ENCODE peak calls at places on chromosomes 11 and 22, in six cellular contexts. One of them, this sample, is unnamed. For H3K4me1 and H3K79me2, the result is how much of the 10 kb centered on the place peaks cover.

GRCh38 chr11:132126973-132127900 is 756.8 kb downstream of the NTM start:
- DNase-seq in DND-41: no peak
- DNase-seq in osteoblast: peak
- DNase-seq in neural progenitor cell: peak
- DNase-seq in HepG2: peak
- DNase-seq in hepatocyte: peak
- DNase-seq in this sample: peak

GRCh38 chr11:11370263-11371060 is 17.4 kb upstream of the CSNK2A3 start:
- DNase-seq in hepatocyte: no peak
- DNase-seq in DND-41: no peak
- DNase-seq in neural progenitor cell: no peak
- DNase-seq in osteoblast: no peak
- DNase-seq in HepG2: no peak
- DNase-seq in this sample: no peak

GRCh38 chr11:57069942-57070341 is 81.2 kb downstream of the OR5AK2 start:
- DNase-seq in hepatocyte: no peak
- DNase-seq in osteoblast: no peak
- DNase-seq in neural progenitor cell: no peak
- DNase-seq in DND-41: no peak
- DNase-seq in HepG2: no peak
- DNase-seq in this sample: no peak

GRCh38 chr11:119729581-119730346 is 764 bp upstream of the NECTIN1 start:
- DNase-seq in hepatocyte: peak
- DNase-seq in neural progenitor cell: peak
- DNase-seq in HepG2: no peak
- DNase-seq in DND-41: no peak
- DNase-seq in osteoblast: peak
- DNase-seq in this sample: peak

GRCh38 chr11:14357843-14358728 is 897 bp downstream of the RRAS2 start:
- DNase-seq in neural progenitor cell: peak
- DNase-seq in DND-41: peak
- DNase-seq in hepatocyte: peak
- DNase-seq in HepG2: peak
- DNase-seq in osteoblast: peak
- DNase-seq in this sample: peak

GRCh38 chr11:7688238-7688826 is 15.0 kb upstream of the CYB5R2 start:
- DNase-seq in osteoblast: no peak
- DNase-seq in HepG2: peak
- DNase-seq in hepatocyte: peak
- DNase-seq in DND-41: peak
- DNase-seq in neural progenitor cell: peak
- DNase-seq in this sample: no peak

GRCh38 chr11:107526197-107526596 is 39.3 kb downstream of the ALKBH8 start:
- DNase-seq in DND-41: no peak
- DNase-seq in hepatocyte: no peak
- DNase-seq in osteoblast: no peak
- DNase-seq in HepG2: no peak
- DNase-seq in neural progenitor cell: no peak
- DNase-seq in this sample: no peak

GRCh38 chr11:94504689-94505293 is 7.5 kb upstream of the C11orf97 start:
- DNase-seq in HepG2: peak
- DNase-seq in neural progenitor cell: peak
- DNase-seq in DND-41: no peak
- DNase-seq in hepatocyte: peak
- DNase-seq in osteoblast: peak
- DNase-seq in this sample: peak

GRCh38 chr11:125287467-125288232 is 123.1 kb downstream of the PKNOX2 start:
- DNase-seq in DND-41: no peak
- DNase-seq in HepG2: no peak
- DNase-seq in osteoblast: no peak
- DNase-seq in neural progenitor cell: peak
- DNase-seq in hepatocyte: peak
- DNase-seq in this sample: peak

GRCh38 chr11:110173775-110174644 is 80.8 kb downstream of the ZC3H12C start:
- DNase-seq in osteoblast: peak
- DNase-seq in DND-41: no peak
- DNase-seq in hepatocyte: peak
- DNase-seq in HepG2: peak
- DNase-seq in neural progenitor cell: peak
- DNase-seq in this sample: peak

GRCh38 chr11:858993-859339 is 16.3 kb downstream of the TSPAN4 start:
- DNase-seq in HepG2: no peak
- DNase-seq in hepatocyte: no peak
- DNase-seq in DND-41: no peak
- DNase-seq in neural progenitor cell: no peak
- DNase-seq in osteoblast: no peak
- DNase-seq in this sample: no peak
- H3K4me1 ChIP-seq in HepG2: under half
- H3K4me1 ChIP-seq in hepatocyte: under half
- H3K4me1 ChIP-seq in DND-41: under half
- H3K4me1 ChIP-seq in neural progenitor cell: under half
- H3K4me1 ChIP-seq in osteoblast: under half
- H3K4me1 ChIP-seq in this sample: under half

GRCh38 chr11:123194308-123195181 is 503 bp downstream of the CLMP start:
- DNase-seq in neural progenitor cell: peak
- DNase-seq in HepG2: no peak
- DNase-seq in osteoblast: peak
- DNase-seq in DND-41: no peak
- DNase-seq in hepatocyte: peak
- DNase-seq in this sample: no peak
- H3K79me2 ChIP-seq in neural progenitor cell: under half
- H3K79me2 ChIP-seq in HepG2: under half
- H3K79me2 ChIP-seq in osteoblast: half or more
- H3K79me2 ChIP-seq in DND-41: under half
- H3K79me2 ChIP-seq in hepatocyte: under half
- H3K79me2 ChIP-seq in this sample: half or more

GRCh38 chr22:43159484-43160178 is 8.3 kb downstream of the TSPO start:
- DNase-seq in DND-41: no peak
- DNase-seq in HepG2: no peak
- DNase-seq in neural progenitor cell: peak
- DNase-seq in osteoblast: peak
- DNase-seq in hepatocyte: no peak
- DNase-seq in this sample: no peak
- TF ChIP-seq CTCF in DND-41: peak
- TF ChIP-seq CTCF in HepG2: peak
- TF ChIP-seq CTCF in neural progenitor cell: peak
- TF ChIP-seq CTCF in osteoblast: peak
- TF ChIP-seq CTCF in hepatocyte: no peak
- TF ChIP-seq CTCF in this sample: peak

GRCh38 chr22:44621401-44622146 is 80.4 kb upstream of the PRR5 start:
- DNase-seq in hepatocyte: no peak
- DNase-seq in osteoblast: no peak
- DNase-seq in HepG2: no peak
- DNase-seq in neural progenitor cell: no peak
- DNase-seq in DND-41: no peak
- DNase-seq in this sample: no peak
- H3K4me1 ChIP-seq in hepatocyte: under half
- H3K4me1 ChIP-seq in osteoblast: under half
- H3K4me1 ChIP-seq in HepG2: under half
- H3K4me1 ChIP-seq in neural progenitor cell: under half
- H3K4me1 ChIP-seq in DND-41: under half
- H3K4me1 ChIP-seq in this sample: under half

GRCh38 chr11:46698597-46698996 is 1.8 kb downstream of the ARHGAP1 start:
- DNase-seq in neural progenitor cell: no peak
- DNase-seq in osteoblast: no peak
- DNase-seq in hepatocyte: no peak
- DNase-seq in HepG2: no peak
- DNase-seq in DND-41: no peak
- DNase-seq in this sample: no peak
- H3K79me2 ChIP-seq in neural progenitor cell: under half
- H3K79me2 ChIP-seq in osteoblast: half or more
- H3K79me2 ChIP-seq in hepatocyte: half or more
- H3K79me2 ChIP-seq in HepG2: under half
- H3K79me2 ChIP-seq in DND-41: half or more
- H3K79me2 ChIP-seq in this sample: half or more